ENCODE peak calls at places on chromosomes 12 and 14, in ten cellular contexts. U is naive thymus-derived CD8-positive, alpha-beta T cell; Y is hippocampal formation; M is lower leg skin; V is aorta; F is AG08395; P is BE2C; C is HEK293T; A is anterior cingulate cortex; O is pons. I is an unnamed sample.

GRCh38 chr14:35044939-35045797 is 904 bp upstream of the FAM177A1 start:
- DNase-seq in M (no peak), U (no peak), V (no peak), F (peak), Y (peak), P (no peak), A (no peak), O (peak), C (no peak), I (no peak)

GRCh38 chr14:34926552-34926951 is 51.4 kb upstream of the BAZ1A start:
- DNase-seq in Y (no peak), O (no peak), C (no peak), F (no peak), U (no peak), V (no peak), M (no peak), A (no peak), P (no peak), I (no peak)

GRCh38 chr12:1351926-1352325 is 242.5 kb downstream of the FBXL14 start:
- DNase-seq in U (no peak), V (no peak), P (no peak), C (no peak), A (no peak), Y (no peak), F (peak), O (no peak), M (no peak), I (no peak)

GRCh38 chr12:4168041-4168440 is 105.5 kb upstream of the CCND2 start:
- DNase-seq in Y (no peak), M (no peak), A (no peak), O (no peak), P (no peak), C (no peak), U (no peak), V (no peak), F (no peak), I (peak)

GRCh38 chr12:94536040-94536965 is 76.6 kb upstream of the CEP83 start:
- DNase-seq in V (no peak), Y (no peak), F (no peak), P (no peak), A (no peak), O (no peak), M (peak), U (no peak), C (no peak), I (no peak)

GRCh38 chr12:57515934-57516541 is 4.3 kb downstream of the DDIT3 start:
- DNase-seq in Y (no peak), F (no peak), V (no peak), P (no peak), U (no peak), C (no peak), O (no peak), A (no peak), M (no peak), I (no peak)

GRCh38 chr14:63670692-63671091 is 29.0 kb upstream of the WDR89 start:
- DNase-seq in P (no peak), V (no peak), Y (no peak), M (no peak), F (no peak), O (no peak), U (no peak), A (no peak), C (no peak), I (no peak)

GRCh38 chr12:47021298-47021697 is 58.1 kb upstream of the PCED1B start:
- DNase-seq in V (no peak), P (peak), Y (peak), M (no peak), A (no peak), O (peak), U (no peak), F (peak), C (peak), I (peak)

GRCh38 chr12:76881152-76881551 is 2.3 kb upstream of the CSRP2 start:
- DNase-seq in C (no peak), P (no peak), V (no peak), O (no peak), A (no peak), U (no peak), Y (no peak), M (no peak), F (no peak), I (no peak)

GRCh38 chr14:55976219-55976618 is 142.0 kb upstream of the PELI2 start:
- DNase-seq in C (no peak), O (no peak), V (no peak), Y (no peak), P (no peak), M (no peak), A (no peak), U (no peak), F (no peak), I (no peak)

GRCh38 chr14:67426161-67426560 is 14.2 kb upstream of the PLEK2 start:
- DNase-seq in V (no peak), M (no peak), A (no peak), P (no peak), Y (no peak), U (no peak), C (no peak), O (no peak), F (no peak), I (peak)

GRCh38 chr14:79044894-79045624 is 874.9 kb downstream of the NRXN3 start:
- DNase-seq in U (no peak), V (no peak), F (no peak), C (no peak), M (no peak), P (no peak), O (no peak), A (no peak), Y (no peak), I (no peak)

GRCh38 chr14:61109288-61109687 is 128.2 kb downstream of the SLC38A6 start:
- DNase-seq in V (no peak), F (no peak), A (no peak), U (no peak), M (peak), P (no peak), Y (no peak), O (no peak), C (no peak), I (no peak)

GRCh38 chr12:111068281-111068680 is 147.9 kb upstream of the MYL2 start:
- DNase-seq in F (no peak), P (no peak), Y (no peak), M (no peak), U (peak), C (no peak), O (no peak), V (peak), A (no peak), I (no peak)

GRCh38 chr14:37623552-37623951 is 28.1 kb downstream of the TTC6 start:
- DNase-seq in O (no peak), Y (no peak), M (no peak), P (no peak), V (no peak), U (no peak), F (peak), C (no peak), A (no peak), I (no peak)

GRCh38 chr12:127629066-127629820 is 637.7 kb upstream of the TMEM132C start:
- DNase-seq in V (no peak), O (no peak), A (no peak), Y (no peak), C (no peak), P (no peak), M (no peak), U (no peak), F (peak), I (no peak)

GRCh38 chr14:50064993-50065392 is 51.4 kb downstream of the VCPKMT start:
- DNase-seq in P (no peak), V (peak), A (no peak), O (peak), F (no peak), M (peak), C (no peak), U (no peak), Y (no peak), I (peak)

GRCh38 chr12:102673606-102674005 is 193.2 kb upstream of the IGF1 start:
- DNase-seq in V (no peak), O (no peak), F (no peak), A (no peak), M (no peak), C (no peak), P (no peak), Y (no peak), U (no peak), I (no peak)

GRCh38 chr14:31834616-31835015 is 242.5 kb upstream of the ARHGAP5 start:
- DNase-seq in C (no peak), F (no peak), U (no peak), P (no peak), A (no peak), Y (no peak), M (no peak), O (no peak), V (no peak), I (no peak)

GRCh38 chr14:21087294-21088091 is 11.0 kb downstream of the ZNF219 start:
- DNase-seq in V (peak), P (no peak), F (peak), C (no peak), U (peak), M (peak), Y (peak), A (no peak), O (peak), I (peak)

GRCh38 chr12:45637706-45638105 is 91.8 kb upstream of the ARID2 start:
- DNase-seq in F (no peak), A (no peak), P (no peak), Y (no peak), U (no peak), V (no peak), M (no peak), C (no peak), O (no peak), I (no peak)

GRCh38 chr12:6266431-6267006 is 44.0 kb upstream of the PLEKHG6 start:
- DNase-seq in C (no peak), V (no peak), U (no peak), A (no peak), O (no peak), F (no peak), P (no peak), Y (no peak), M (no peak), I (no peak)

GRCh38 chr12:53466640-53467039 is 14.7 kb downstream of the PCBP2 start:
- DNase-seq in C (no peak), M (no peak), U (no peak), A (no peak), V (no peak), Y (no peak), P (no peak), F (no peak), O (no peak), I (no peak)

GRCh38 chr14:37116933-37117844 is 55.2 kb downstream of the SLC25A21 start:
- DNase-seq in U (no peak), C (peak), A (no peak), Y (no peak), V (no peak), M (no peak), P (no peak), O (peak), F (peak), I (no peak)

GRCh38 chr12:122888232-122888752 is 7.6 kb downstream of the VPS37B start:
- DNase-seq in C (no peak), Y (no peak), V (no peak), O (peak), P (no peak), M (peak), F (peak), A (no peak), U (peak), I (peak)

GRCh38 chr14:74804219-74804825 is 41.2 kb downstream of the YLPM1 start:
- DNase-seq in C (no peak), M (no peak), V (no peak), F (peak), O (peak), P (peak), Y (no peak), A (no peak), U (no peak), I (no peak)

GRCh38 chr12:132062481-132062880 is 81.6 kb downstream of the DDX51 start:
- DNase-seq in C (no peak), O (no peak), A (no peak), M (no peak), F (no peak), V (no peak), P (no peak), U (no peak), Y (no peak), I (no peak)

GRCh38 chr12:12671850-12672660 is 23.9 kb downstream of the GPR19 start:
- DNase-seq in V (no peak), C (no peak), P (no peak), O (no peak), Y (no peak), U (no peak), A (no peak), M (no peak), F (peak), I (no peak)

GRCh38 chr12:121803861-121804416 is at the start of gene SETD1B:
- DNase-seq in A (no peak), U (peak), P (peak), M (peak), F (no peak), C (no peak), V (peak), O (no peak), Y (peak), I (no peak)

GRCh38 chr12:118999107-118999506 is 17.8 kb downstream of the SRRM4 start:
- DNase-seq in P (no peak), U (no peak), F (no peak), V (no peak), A (no peak), M (no peak), Y (no peak), O (no peak), C (no peak), I (no peak)

GRCh38 chr12:1662761-1663439 is 28.0 kb upstream of the ADIPOR2 start:
- DNase-seq in U (peak), A (no peak), F (no peak), M (peak), P (no peak), V (peak), Y (no peak), O (no peak), C (peak), I (no peak)

GRCh38 chr12:75207338-75208083 is 2.1 kb downstream of the KCNC2 start:
- DNase-seq in Y (no peak), U (peak), C (no peak), A (no peak), M (no peak), V (no peak), P (no peak), F (no peak), O (no peak), I (no peak)

I was measured in B cell.